ENCODE peak calls at places on chromosomes 7 and 10, in eight cellular contexts. One of them, this sample, is unnamed.

GRCh38 chr7:100247152-100247757 is 27.5 kb downstream of the PVRIG start:
- DNase-seq in Calu3: peak
- DNase-seq in body of pancreas: peak
- DNase-seq in GM10248: no peak
- DNase-seq in RWPE1: peak
- DNase-seq in HepG2: peak
- DNase-seq in uterus: no peak
- DNase-seq in spleen: no peak
- DNase-seq in this sample: peak

GRCh38 chr10:127755758-127756157 is 18.8 kb downstream of the FOXI2 start:
- DNase-seq in RWPE1: no peak
- DNase-seq in HepG2: no peak
- DNase-seq in GM10248: no peak
- DNase-seq in Calu3: no peak
- DNase-seq in uterus: no peak
- DNase-seq in spleen: no peak
- DNase-seq in body of pancreas: no peak
- DNase-seq in this sample: no peak

GRCh38 chr10:119339099-119339498 is 131.7 kb downstream of the GRK5 start:
- DNase-seq in HepG2: no peak
- DNase-seq in body of pancreas: no peak
- DNase-seq in GM10248: no peak
- DNase-seq in Calu3: no peak
- DNase-seq in uterus: no peak
- DNase-seq in RWPE1: no peak
- DNase-seq in spleen: no peak
- DNase-seq in this sample: no peak

GRCh38 chr7:1555813-1556540 is at the start of gene TMEM184A:
- DNase-seq in HepG2: peak
- DNase-seq in body of pancreas: peak
- DNase-seq in Calu3: peak
- DNase-seq in GM10248: peak
- DNase-seq in uterus: no peak
- DNase-seq in spleen: no peak
- DNase-seq in RWPE1: peak
- DNase-seq in this sample: peak

GRCh38 chr7:39428221-39428620 is 138.0 kb upstream of the YAE1 start:
- DNase-seq in RWPE1: peak
- DNase-seq in Calu3: peak
- DNase-seq in HepG2: no peak
- DNase-seq in body of pancreas: no peak
- DNase-seq in uterus: no peak
- DNase-seq in GM10248: no peak
- DNase-seq in spleen: no peak
- DNase-seq in this sample: peak

GRCh38 chr10:98096316-98096715 is 38.1 kb upstream of the R3HCC1L start:
- DNase-seq in RWPE1: no peak
- DNase-seq in Calu3: no peak
- DNase-seq in GM10248: no peak
- DNase-seq in body of pancreas: no peak
- DNase-seq in uterus: no peak
- DNase-seq in spleen: no peak
- DNase-seq in HepG2: no peak
- DNase-seq in this sample: no peak

GRCh38 chr7:108382932-108383331 is 73.3 kb downstream of the NRCAM start:
- DNase-seq in Calu3: no peak
- DNase-seq in body of pancreas: no peak
- DNase-seq in HepG2: no peak
- DNase-seq in RWPE1: no peak
- DNase-seq in GM10248: no peak
- DNase-seq in spleen: no peak
- DNase-seq in uterus: no peak
- DNase-seq in this sample: no peak

GRCh38 chr7:112540839-112541577 is 60.2 kb downstream of the LSMEM1 start:
- DNase-seq in HepG2: no peak
- DNase-seq in uterus: no peak
- DNase-seq in spleen: no peak
- DNase-seq in RWPE1: no peak
- DNase-seq in GM10248: no peak
- DNase-seq in body of pancreas: no peak
- DNase-seq in Calu3: no peak
- DNase-seq in this sample: no peak

GRCh38 chr10:6498771-6499170 is 81.3 kb downstream of the PRKCQ start:
- DNase-seq in spleen: no peak
- DNase-seq in RWPE1: no peak
- DNase-seq in Calu3: no peak
- DNase-seq in body of pancreas: no peak
- DNase-seq in GM10248: no peak
- DNase-seq in uterus: no peak
- DNase-seq in HepG2: no peak
- DNase-seq in this sample: no peak

GRCh38 chr10:46283217-46283944 is 3.4 kb upstream of the ANTXRL start:
- DNase-seq in Calu3: no peak
- DNase-seq in GM10248: no peak
- DNase-seq in uterus: no peak
- DNase-seq in body of pancreas: no peak
- DNase-seq in RWPE1: no peak
- DNase-seq in HepG2: no peak
- DNase-seq in spleen: no peak
- DNase-seq in this sample: no peak

GRCh38 chr7:36984051-36984492 is 259.8 kb upstream of the AOAH start:
- DNase-seq in GM10248: no peak
- DNase-seq in uterus: no peak
- DNase-seq in spleen: no peak
- DNase-seq in body of pancreas: no peak
- DNase-seq in HepG2: peak
- DNase-seq in RWPE1: no peak
- DNase-seq in Calu3: no peak
- DNase-seq in this sample: peak

GRCh38 chr7:36984710-36985308 is 260.5 kb upstream of the AOAH start:
- DNase-seq in GM10248: no peak
- DNase-seq in uterus: no peak
- DNase-seq in RWPE1: no peak
- DNase-seq in spleen: no peak
- DNase-seq in Calu3: no peak
- DNase-seq in HepG2: no peak
- DNase-seq in body of pancreas: no peak
- DNase-seq in this sample: no peak

GRCh38 chr7:36987363-36987724 is 263.1 kb upstream of the AOAH start:
- DNase-seq in Calu3: no peak
- DNase-seq in spleen: no peak
- DNase-seq in uterus: no peak
- DNase-seq in HepG2: no peak
- DNase-seq in RWPE1: no peak
- DNase-seq in body of pancreas: no peak
- DNase-seq in GM10248: no peak
- DNase-seq in this sample: no peak

GRCh38 chr7:36985866-36986402 is 261.6 kb upstream of the AOAH start:
- DNase-seq in HepG2: no peak
- DNase-seq in body of pancreas: peak
- DNase-seq in uterus: no peak
- DNase-seq in GM10248: no peak
- DNase-seq in Calu3: no peak
- DNase-seq in spleen: no peak
- DNase-seq in RWPE1: no peak
- DNase-seq in this sample: no peak

DNA sequence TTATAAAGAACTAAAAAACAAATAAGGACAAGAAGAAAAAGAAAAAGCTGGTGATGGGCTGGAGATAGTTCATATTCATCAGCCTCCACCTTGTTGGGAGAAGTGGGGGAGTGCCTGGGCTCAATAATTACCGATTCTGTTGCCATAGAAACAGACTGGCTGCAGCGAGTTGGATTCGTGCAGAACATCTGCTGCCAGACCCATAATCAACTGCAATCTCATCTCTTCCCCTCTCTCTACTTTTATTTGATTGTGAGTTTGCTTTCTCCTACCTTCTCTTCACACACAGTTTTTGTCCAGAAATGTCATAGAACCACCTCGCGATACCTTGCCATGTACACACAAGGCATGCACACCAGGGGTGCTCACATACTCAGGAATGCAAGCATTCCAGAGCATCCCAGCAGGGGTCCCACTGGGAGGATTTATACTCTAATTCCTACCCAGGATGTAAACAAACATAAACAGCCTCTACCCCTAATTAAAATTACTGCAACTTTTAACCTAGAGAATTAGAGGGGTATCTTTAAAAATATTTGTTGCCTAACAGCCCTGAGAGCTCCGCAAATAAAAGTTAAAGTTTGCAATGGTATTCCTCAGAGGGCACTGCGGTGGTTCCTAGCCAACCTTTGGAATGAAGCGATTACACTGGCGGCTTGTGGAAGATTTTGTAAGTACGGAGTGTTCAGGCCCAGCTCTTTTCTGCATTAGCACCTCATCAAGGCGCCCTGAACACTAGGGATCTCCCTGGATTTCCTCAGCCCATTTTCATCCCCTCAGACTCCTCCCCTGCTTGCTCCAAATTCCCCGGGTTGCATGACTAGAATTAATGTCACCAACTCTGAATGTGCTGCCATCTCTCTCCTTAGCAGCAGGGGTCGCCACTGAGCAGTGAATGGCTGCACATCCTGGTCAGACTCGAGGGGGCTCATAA is 262.4 kb upstream of the AOAH start:
- DNase-seq in GM10248: peak
- DNase-seq in body of pancreas: peak
- DNase-seq in spleen: peak
- DNase-seq in Calu3: peak
- DNase-seq in uterus: peak
- DNase-seq in HepG2: peak
- DNase-seq in RWPE1: peak
- DNase-seq in this sample: peak
- TF ChIP-seq CTCF in GM10248: peak
- TF ChIP-seq CTCF in body of pancreas: peak
- TF ChIP-seq CTCF in spleen: peak
- TF ChIP-seq CTCF in Calu3: peak
- TF ChIP-seq CTCF in uterus: peak
- TF ChIP-seq CTCF in HepG2: peak
- TF ChIP-seq CTCF in RWPE1: peak
- TF ChIP-seq CTCF in this sample: peak

GRCh38 chr10:124537891-124538290 is 76.3 kb downstream of the LHPP start:
- DNase-seq in RWPE1: no peak
- DNase-seq in spleen: no peak
- DNase-seq in body of pancreas: no peak
- DNase-seq in uterus: no peak
- DNase-seq in GM10248: no peak
- DNase-seq in HepG2: no peak
- DNase-seq in Calu3: no peak
- DNase-seq in this sample: no peak

GRCh38 chr10:124534821-124535601 is 73.4 kb downstream of the LHPP start:
- DNase-seq in uterus: no peak
- DNase-seq in HepG2: no peak
- DNase-seq in GM10248: no peak
- DNase-seq in spleen: no peak
- DNase-seq in body of pancreas: no peak
- DNase-seq in Calu3: no peak
- DNase-seq in RWPE1: no peak
- DNase-seq in this sample: no peak

GRCh38 chr10:124537166-124537725 is 75.6 kb downstream of the LHPP start:
- DNase-seq in body of pancreas: no peak
- DNase-seq in RWPE1: no peak
- DNase-seq in spleen: no peak
- DNase-seq in Calu3: no peak
- DNase-seq in HepG2: no peak
- DNase-seq in GM10248: no peak
- DNase-seq in uterus: no peak
- DNase-seq in this sample: no peak

GRCh38 chr10:124535731-124536495 is 74.3 kb downstream of the LHPP start:
- DNase-seq in GM10248: peak
- DNase-seq in body of pancreas: no peak
- DNase-seq in uterus: no peak
- DNase-seq in HepG2: no peak
- DNase-seq in Calu3: no peak
- DNase-seq in RWPE1: no peak
- DNase-seq in spleen: no peak
- DNase-seq in this sample: no peak

DNA sequence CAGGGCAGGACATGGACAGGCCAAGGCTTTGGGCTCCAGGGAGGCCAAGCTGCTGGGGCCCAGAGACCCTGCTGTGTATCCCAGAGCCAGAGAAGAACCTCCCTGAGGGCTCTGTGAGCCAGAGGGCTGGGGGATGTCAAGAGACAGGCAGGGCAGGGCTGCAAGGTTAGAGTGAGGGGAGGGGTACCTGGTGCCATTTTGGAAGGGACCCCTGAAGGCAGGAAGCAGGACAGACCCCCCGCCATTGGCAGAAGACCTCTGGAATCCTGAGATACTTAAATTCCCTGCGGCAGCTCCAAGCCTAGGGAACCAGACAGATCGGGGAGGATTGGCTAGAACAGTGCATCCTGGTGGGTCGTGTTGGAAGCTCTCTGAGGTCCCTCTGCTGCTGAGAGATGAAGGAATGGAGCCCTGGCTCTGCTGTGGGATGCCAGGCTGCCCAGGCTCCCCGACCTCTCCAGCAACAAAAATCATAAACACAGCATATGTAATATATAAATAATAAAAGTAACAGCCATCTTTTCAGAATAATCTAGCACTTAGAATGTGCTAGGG is 75.0 kb downstream of the LHPP start:
- DNase-seq in HepG2: no peak
- DNase-seq in RWPE1: no peak
- DNase-seq in uterus: no peak
- DNase-seq in Calu3: no peak
- DNase-seq in spleen: no peak
- DNase-seq in body of pancreas: no peak
- DNase-seq in GM10248: no peak
- DNase-seq in this sample: no peak
- TF ChIP-seq CTCF in HepG2: no peak
- TF ChIP-seq CTCF in RWPE1: no peak
- TF ChIP-seq CTCF in uterus: no peak
- TF ChIP-seq CTCF in Calu3: no peak
- TF ChIP-seq CTCF in spleen: no peak
- TF ChIP-seq CTCF in body of pancreas: no peak
- TF ChIP-seq CTCF in GM10248: no peak
- TF ChIP-seq CTCF in this sample: no peak

DNA sequence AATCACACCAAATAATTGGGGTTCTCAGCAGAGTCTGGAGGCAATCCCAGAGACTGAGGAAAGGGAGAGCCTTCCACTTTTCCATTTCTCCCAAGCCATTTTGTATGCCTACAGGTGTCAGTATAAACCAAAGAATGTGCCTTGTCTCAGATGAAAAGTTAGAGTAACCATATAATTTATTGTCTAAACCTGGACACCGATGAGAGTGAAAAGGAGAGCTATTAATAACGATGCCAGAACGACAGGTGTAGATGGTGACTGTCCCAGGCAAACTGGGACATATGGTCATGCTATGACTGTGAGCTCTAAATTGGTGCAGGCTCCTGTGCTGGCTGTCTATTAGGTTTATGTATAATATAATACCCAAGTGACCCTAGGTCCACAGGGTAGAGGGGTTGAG is 219.6 kb downstream of the ARHGAP12 start:
- DNase-seq in Calu3: no peak
- DNase-seq in uterus: no peak
- DNase-seq in spleen: no peak
- DNase-seq in RWPE1: no peak
- DNase-seq in body of pancreas: no peak
- DNase-seq in HepG2: no peak
- DNase-seq in GM10248: no peak
- DNase-seq in this sample: no peak
- TF ChIP-seq CTCF in Calu3: no peak
- TF ChIP-seq CTCF in uterus: peak
- TF ChIP-seq CTCF in spleen: no peak
- TF ChIP-seq CTCF in RWPE1: no peak
- TF ChIP-seq CTCF in body of pancreas: peak
- TF ChIP-seq CTCF in HepG2: no peak
- TF ChIP-seq CTCF in GM10248: no peak
- TF ChIP-seq CTCF in this sample: peak

GRCh38 chr10:30022590-30022989 is 36.8 kb downstream of the JCAD start:
- DNase-seq in Calu3: no peak
- DNase-seq in GM10248: no peak
- DNase-seq in body of pancreas: no peak
- DNase-seq in HepG2: no peak
- DNase-seq in RWPE1: no peak
- DNase-seq in uterus: no peak
- DNase-seq in spleen: no peak
- DNase-seq in this sample: no peak
- TF ChIP-seq CTCF in Calu3: no peak
- TF ChIP-seq CTCF in GM10248: no peak
- TF ChIP-seq CTCF in body of pancreas: no peak
- TF ChIP-seq CTCF in HepG2: no peak
- TF ChIP-seq CTCF in RWPE1: no peak
- TF ChIP-seq CTCF in uterus: no peak
- TF ChIP-seq CTCF in spleen: no peak
- TF ChIP-seq CTCF in this sample: peak

This sample was measured in Caco-2.